ENCODE peak calls at places on chromosomes 11 and 22, in seven cellular contexts. W is lung, Y is neural progenitor cell, R is left ventricle myocardium inferior, G is tibial nerve, L is endodermal cell, S is heart right ventricle. Z is an unnamed sample.
A peak's percentile ranks its signal among the peaks of the same experiment; 100 is the strongest.

GRCh38 chr22:24005201-24005600 is at the start of gene GSTT4:
- DNase-seq in W (no peak), Y (no peak), R (peak; percentile 88), G (no peak), L (no peak), S (peak; percentile 86), Z (no peak)

GRCh38 chr11:47477323-47477722 is 28.4 kb upstream of the RAPSN start:
- DNase-seq in W (no peak), Y (no peak), R (no peak), G (no peak), L (no peak), S (no peak), Z (no peak)

GRCh38 chr22:24953294-24954113 is 988 bp downstream of the KIAA1671 start:
- DNase-seq in W (peak; percentile 42), Y (peak; percentile 74), R (peak; percentile 53), G (no peak), L (peak; percentile 69), S (peak; percentile 60), Z (no peak)

GRCh38 chr11:4704054-4704789 is at the start of gene MMP26:
- DNase-seq in W (no peak), Y (peak; percentile 23), R (no peak), G (no peak), L (peak; percentile 75), S (no peak), Z (no peak)

GRCh38 chr11:9461760-9462134 is 935 bp downstream of the ZNF143 start:
- DNase-seq in W (no peak), Y (no peak), R (no peak), G (no peak), L (no peak), S (no peak), Z (no peak)

GRCh38 chr22:19455585-19456370 is 8.3 kb upstream of the C22orf39 start:
- DNase-seq in W (no peak), Y (no peak), R (no peak), G (no peak), L (no peak), S (no peak), Z (no peak)

GRCh38 chr11:103085758-103086365 is 6.1 kb downstream of the DCUN1D5 start:
- DNase-seq in W (no peak), Y (no peak), R (no peak), G (no peak), L (no peak), S (no peak), Z (no peak)

GRCh38 chr11:119144825-119145476 is 3.9 kb upstream of the ABCG4 start:
- DNase-seq in W (peak; percentile 65), Y (peak; percentile 88), R (peak; percentile 54), G (peak; percentile 23), L (peak; percentile 95), S (peak; percentile 44), Z (no peak)

GRCh38 chr11:16793009-16793408 is 54.6 kb downstream of the C11orf58 start:
- DNase-seq in W (no peak), Y (no peak), R (no peak), G (no peak), L (no peak), S (no peak), Z (peak; percentile 59)

GRCh38 chr11:71213696-71214552 is 38.5 kb downstream of the SHANK2 start:
- DNase-seq in W (no peak), Y (no peak), R (no peak), G (no peak), L (peak; percentile 29), S (no peak), Z (peak; percentile 25)

GRCh38 chr11:44157019-44157418 is 61.5 kb downstream of the EXT2 start:
- DNase-seq in W (no peak), Y (no peak), R (no peak), G (no peak), L (no peak), S (peak; percentile 35), Z (no peak)

GRCh38 chr11:12377824-12378593 is 638 bp downstream of the PARVA start:
- DNase-seq in W (peak; percentile 77), Y (peak; percentile 90), R (peak; percentile 74), G (peak; percentile 47), L (peak; percentile 93), S (peak; percentile 74), Z (peak; percentile 70)

GRCh38 chr11:93089474-93090102 is 108.2 kb downstream of the SLC36A4 start:
- DNase-seq in W (no peak), Y (peak; percentile 62), R (no peak), G (no peak), L (peak; percentile 81), S (no peak), Z (no peak)

GRCh38 chr22:20807315-20807752 is 33.4 kb downstream of the SERPIND1 start:
- DNase-seq in W (no peak), Y (no peak), R (no peak), G (no peak), L (no peak), S (no peak), Z (no peak)

GRCh38 chr11:111137846-111138245 is 107.7 kb upstream of the POU2AF2 start:
- DNase-seq in W (no peak), Y (no peak), R (no peak), G (no peak), L (no peak), S (no peak), Z (no peak)

GRCh38 chr22:49803134-49803533 is 24.5 kb downstream of the BRD1 start:
- DNase-seq in W (no peak), Y (no peak), R (no peak), G (no peak), L (no peak), S (no peak), Z (no peak)

DNA sequence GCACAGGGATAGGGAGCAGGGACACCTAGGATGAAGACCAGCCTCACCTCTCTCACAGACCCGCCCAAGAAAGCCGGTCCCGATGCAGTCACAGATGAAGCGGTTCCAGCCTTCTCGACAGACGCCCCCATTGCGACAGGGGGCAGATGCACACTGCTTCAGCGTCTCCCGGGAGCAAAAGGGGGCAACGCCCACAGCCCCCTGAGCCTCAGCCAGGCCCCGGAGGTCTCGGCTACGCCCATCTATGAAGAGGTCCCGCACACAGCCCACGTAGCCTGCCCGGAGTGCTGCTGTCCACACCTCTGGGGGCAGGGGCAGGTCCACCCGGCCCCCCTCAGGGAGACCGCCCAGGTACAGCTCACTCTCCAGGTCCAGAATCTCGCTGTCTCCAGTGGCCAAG is 62.3 kb downstream of the NRXN2 start:
- DNase-seq in W (no peak), Y (no peak), R (no peak), G (no peak), L (no peak), S (no peak), Z (no peak)
- H3K4me3 ChIP-seq in W (no peak overlapping the region), Y (no peak overlapping the region), R (peak overlapping the region; percentile 38), G (no peak overlapping the region), L (no peak overlapping the region), S (peak overlapping the region; percentile 41), Z (peak overlapping the region; percentile 52)

DNA sequence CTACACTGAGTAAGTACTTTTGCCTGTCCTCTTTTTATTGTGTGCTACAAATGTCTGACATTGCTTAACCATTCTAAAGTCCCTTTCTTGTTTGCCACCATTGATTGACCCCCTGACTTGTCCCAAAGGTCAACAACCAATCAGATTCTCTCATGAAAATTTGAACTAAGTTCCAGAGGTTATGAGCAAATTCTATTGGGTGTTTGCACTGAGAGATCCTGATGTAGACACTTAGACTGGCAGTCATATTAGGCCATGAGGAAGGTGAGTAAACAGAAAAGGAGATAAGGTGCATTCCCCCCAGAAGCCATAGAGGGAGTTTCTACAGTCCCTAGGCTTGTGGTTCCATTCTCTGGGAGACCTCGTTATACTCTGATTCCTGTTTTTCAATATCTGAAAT is 101.3 kb upstream of the E2F8 start:
- DNase-seq in W (no peak), Y (no peak), R (no peak), G (no peak), L (no peak), S (no peak), Z (no peak)
- TF ChIP-seq CTCF in W (no peak), Y (no peak), R (no peak), G (no peak), L (peak; percentile 21), S (no peak), Z (no peak)

GRCh38 chr11:82759649-82760048 is 26.0 kb upstream of the FAM181B start:
- DNase-seq in W (no peak), Y (no peak), R (no peak), G (no peak), L (no peak), S (no peak), Z (no peak)

GRCh38 chr11:82765466-82766034 is 31.9 kb upstream of the FAM181B start:
- DNase-seq in W (no peak), Y (no peak), R (no peak), G (no peak), L (no peak), S (no peak), Z (no peak)

GRCh38 chr11:82767123-82767522 is 33.5 kb upstream of the FAM181B start:
- DNase-seq in W (no peak), Y (no peak), R (no peak), G (no peak), L (no peak), S (no peak), Z (no peak)

GRCh38 chr11:82757660-82758301 is 24.1 kb upstream of the FAM181B start:
- DNase-seq in W (no peak), Y (no peak), R (no peak), G (no peak), L (no peak), S (no peak), Z (no peak)

GRCh38 chr11:82763167-82763566 is 29.5 kb upstream of the FAM181B start:
- DNase-seq in W (no peak), Y (no peak), R (no peak), G (no peak), L (no peak), S (no peak), Z (no peak)
- H3K4me1 ChIP-seq in W (no peaks in the 10 kb centered on the region), Y (no peaks in the 10 kb centered on the region), R (no peaks in the 10 kb centered on the region), G (no peaks in the 10 kb centered on the region), L (peaks cover under 1% of the 10 kb centered on the region), S (no peaks in the 10 kb centered on the region), Z (no peaks in the 10 kb centered on the region)

GRCh38 chr22:28774378-28774777 is 1.9 kb downstream of the CCDC117 start:
- DNase-seq in W (no peak), Y (no peak), R (no peak), G (no peak), L (no peak), S (no peak), Z (no peak)
- H3K4me3 ChIP-seq in W (no peak overlapping the region), Y (peak overlapping the region; percentile 18), R (peak overlapping the region; percentile 80), G (no peak overlapping the region), L (no peak overlapping the region), S (no peak overlapping the region), Z (no peak overlapping the region)

DNA sequence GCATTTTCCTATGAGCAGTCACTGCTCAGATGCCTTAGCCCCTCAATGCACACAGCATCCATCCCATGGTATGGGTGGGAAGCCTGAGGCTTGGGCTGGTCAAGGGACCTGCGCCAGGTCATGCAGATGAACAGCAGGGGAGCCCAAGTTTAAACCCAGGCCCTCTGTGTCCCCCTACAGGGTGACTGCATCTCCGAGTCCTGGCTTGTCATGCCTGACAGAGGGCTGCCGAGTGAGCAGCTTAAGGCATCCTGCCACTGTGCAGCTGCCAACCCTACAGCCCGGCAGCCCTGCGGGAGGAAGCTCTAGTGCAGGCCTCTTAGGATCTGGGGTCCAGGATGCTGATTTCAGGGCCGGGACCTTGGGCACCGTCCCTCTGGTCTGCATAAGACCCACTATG is 10.0 kb downstream of the IL2RB start:
- DNase-seq in W (no peak), Y (no peak), R (no peak), G (no peak), L (peak; percentile 66), S (no peak), Z (no peak)
- TF ChIP-seq CTCF in W (no peak), Y (no peak), R (no peak), G (no peak), L (peak; percentile 58), S (no peak), Z (no peak)

Z was measured in breast epithelium.